ENCODE peak calls at places on chromosomes 7 and 10, in ten cellular contexts. G, D, H, W, T, C, O, K, N and E are unnamed samples.

GRCh38 chr7:37916017-37916672 is 472 bp downstream of the SFRP4 start:
- DNase-seq in H (no peak), T (no peak), W (no peak), K (no peak), N (no peak), D (no peak), O (no peak), C (no peak), G (no peak), E (no peak)

GRCh38 chr7:17099083-17099973 is 199.1 kb upstream of the AHR start:
- DNase-seq in K (peak; percentile 14), N (no peak), C (no peak), T (peak; percentile 93), H (peak; percentile 98), D (no peak), G (no peak), W (peak; percentile 6), O (peak; percentile 42), E (no peak)

GRCh38 chr10:3330687-3331086 is 158.1 kb upstream of the PITRM1 start:
- DNase-seq in T (peak; percentile 80), K (peak; percentile 68), H (peak; percentile 75), D (no peak), W (peak; percentile 18), O (no peak), N (no peak), C (no peak), G (no peak), E (no peak)

GRCh38 chr10:33116293-33116697 is 158.3 kb upstream of the ITGB1 start:
- DNase-seq in T (peak; percentile 66), W (peak; percentile 10), D (peak; percentile 31), N (no peak), K (peak; percentile 88), G (no peak), O (peak; percentile 48), H (peak; percentile 63), C (no peak), E (no peak)

GRCh38 chr10:63375006-63375405 is 90.8 kb downstream of the JMJD1C start:
- DNase-seq in O (no peak), N (no peak), W (no peak), K (peak; percentile 50), D (no peak), G (no peak), T (no peak), C (no peak), H (peak; percentile 40), E (no peak)

GRCh38 chr10:79937661-79938226 is 11.2 kb downstream of the SFTPD start:
- DNase-seq in H (no peak), N (no peak), D (no peak), T (no peak), O (no peak), G (no peak), C (no peak), W (peak; percentile 0), K (no peak), E (no peak)

GRCh38 chr7:121126801-121127534 is 138.5 kb downstream of the CPED1 start:
- DNase-seq in W (no peak), C (no peak), D (no peak), O (no peak), T (peak; percentile 61), G (no peak), H (peak; percentile 32), N (no peak), K (peak; percentile 24), E (no peak)

GRCh38 chr10:3959370-3960266 is 174.6 kb upstream of the KLF6 start:
- DNase-seq in T (no peak), W (no peak), H (no peak), K (no peak), C (no peak), N (no peak), D (no peak), G (no peak), O (no peak), E (no peak)

GRCh38 chr10:58781873-58782488 is 269.3 kb downstream of the BICC1 start:
- DNase-seq in C (no peak), H (peak; percentile 35), G (no peak), W (peak; percentile 24), K (peak; percentile 65), T (peak; percentile 56), O (no peak), D (no peak), N (no peak), E (no peak)

GRCh38 chr7:621572-622285 is 102.1 kb upstream of the PDGFA start:
- DNase-seq in K (no peak), N (no peak), H (no peak), O (no peak), G (no peak), C (no peak), T (no peak), D (no peak), W (no peak), E (no peak)

GRCh38 chr10:117226813-117227451 is 14.0 kb upstream of the SLC18A2 start:
- DNase-seq in C (peak; percentile 69), O (no peak), D (no peak), K (peak; percentile 36), T (peak; percentile 56), N (no peak), G (no peak), H (peak; percentile 37), W (peak; percentile 51), E (no peak)

GRCh38 chr10:96118604-96119450 is 11.3 kb upstream of the ZNF518A start:
- DNase-seq in T (no peak), D (no peak), K (no peak), H (no peak), O (peak; percentile 86), C (no peak), N (no peak), W (no peak), G (no peak), E (no peak)

GRCh38 chr10:8039323-8039922 is 15.1 kb upstream of the GATA3 start:
- DNase-seq in D (no peak), W (no peak), C (no peak), G (no peak), O (no peak), N (no peak), H (no peak), K (no peak), T (no peak), E (no peak)

GRCh38 chr7:157738064-157738460 is 401.3 kb downstream of the DNAJB6 start:
- DNase-seq in O (no peak), W (no peak), G (no peak), H (no peak), C (no peak), N (no peak), T (no peak), K (no peak), D (no peak), E (no peak)

GRCh38 chr7:1977876-1978441 is 254.8 kb downstream of the MAD1L1 start:
- DNase-seq in N (no peak), T (no peak), O (peak; percentile 22), D (no peak), G (no peak), H (no peak), C (no peak), W (no peak), K (no peak), E (no peak)

GRCh38 chr10:79305515-79305914 is 41.8 kb upstream of the PPIF start:
- DNase-seq in D (no peak), O (no peak), H (no peak), K (no peak), W (no peak), N (no peak), T (no peak), C (no peak), G (no peak), E (no peak)

GRCh38 chr10:67622506-67622905 is 73.5 kb downstream of the CTNNA3 start:
- DNase-seq in T (no peak), O (no peak), D (no peak), C (no peak), H (no peak), W (no peak), N (no peak), K (no peak), G (no peak), E (no peak)

GRCh38 chr7:2355079-2356008 is 717 bp downstream of the EIF3B start:
- DNase-seq in K (peak; percentile 15), D (peak; percentile 35), H (no peak), O (no peak), T (no peak), W (peak; percentile 33), N (no peak), G (no peak), C (no peak), E (no peak)

GRCh38 chr10:124736491-124737136 is 7.6 kb downstream of the FAM53B start:
- DNase-seq in G (no peak), O (no peak), N (no peak), D (no peak), T (peak; percentile 71), W (peak; percentile 43), H (peak; percentile 77), C (no peak), K (peak; percentile 14), E (no peak)

GRCh38 chr7:129855234-129855673 is 97.5 kb downstream of the UBE2H start:
- DNase-seq in K (peak; percentile 94), W (peak; percentile 12), G (no peak), N (no peak), O (no peak), C (no peak), T (no peak), H (peak; percentile 64), D (no peak), E (no peak)

GRCh38 chr7:54932818-54933543 is 85.8 kb upstream of the EGFR start:
- DNase-seq in G (no peak), N (peak; percentile 21), K (peak; percentile 87), C (peak; percentile 31), T (peak; percentile 40), H (peak; percentile 57), D (no peak), W (peak; percentile 84), O (peak; percentile 76), E (no peak)

GRCh38 chr10:100025528-100026070 is 15.9 kb upstream of the DNMBP start:
- DNase-seq in G (no peak), H (no peak), D (no peak), T (peak; percentile 60), O (no peak), C (no peak), W (no peak), N (no peak), K (no peak), E (no peak)

GRCh38 chr10:59561397-59562121 is 148.1 kb downstream of the SLC16A9 start:
- DNase-seq in C (no peak), T (no peak), N (no peak), W (no peak), G (no peak), H (no peak), K (peak; percentile 1), O (no peak), D (no peak), E (no peak)

GRCh38 chr10:96470108-96470743 is 43.5 kb downstream of the TLL2 start:
- DNase-seq in C (peak; percentile 66), K (peak; percentile 36), H (peak; percentile 31), W (peak; percentile 60), O (peak; percentile 55), G (peak; percentile 5), D (no peak), T (peak; percentile 43), N (no peak), E (no peak)